ENCODE peak calls at places on chromosomes 12 and 14, in four cellular contexts. C is AG20443; F is CD8-positive, alpha-beta T cell; Y is SJSA1. T is an unnamed sample.

GRCh38 chr14:77498120-77498979 is at the start of gene ISM2:
- DNase-seq in C (peak; percentile 87), F (peak; percentile 43), Y (peak; percentile 42), T (peak; percentile 37)

GRCh38 chr12:53217930-53218307 is 10.9 kb upstream of the ITGB7 start:
- DNase-seq in F (no peak), Y (no peak), C (no peak), T (no peak)

GRCh38 chr14:105015242-105015641 is 5.6 kb downstream of the CDCA4 start:
- DNase-seq in Y (no peak), C (no peak), F (no peak), T (no peak)

GRCh38 chr14:30194769-30195168 is 267.1 kb upstream of the PRKD1 start:
- DNase-seq in F (no peak), Y (peak; percentile 42), C (peak; percentile 73), T (no peak)

GRCh38 chr12:94150483-94151225 is 2.3 kb downstream of the PLXNC1 start:
- DNase-seq in C (peak; percentile 29), Y (no peak), F (peak; percentile 46), T (peak; percentile 49)

GRCh38 chr14:63045612-63046320 is 508 bp upstream of the KCNH5 start:
- DNase-seq in Y (no peak), F (no peak), C (no peak), T (no peak)

GRCh38 chr14:21025374-21026151 is 702 bp upstream of the NDRG2 start:
- DNase-seq in F (peak; percentile 15), Y (no peak), C (no peak), T (no peak)

GRCh38 chr12:108511633-108512540 is 3.2 kb upstream of the FICD start:
- DNase-seq in C (peak; percentile 63), F (peak; percentile 82), Y (peak; percentile 62), T (peak; percentile 56)

GRCh38 chr12:40175045-40175444 is 49.8 kb upstream of the LRRK2 start:
- DNase-seq in C (no peak), Y (no peak), F (no peak), T (no peak)

GRCh38 chr14:55535521-55536207 is 44.3 kb upstream of the KTN1 start:
- DNase-seq in C (no peak), F (no peak), Y (no peak), T (no peak)

GRCh38 chr14:85319998-85320397 is 209.9 kb upstream of the FLRT2 start:
- DNase-seq in Y (peak; percentile 52), F (no peak), C (peak; percentile 32), T (no peak)

GRCh38 chr12:130711751-130712150 is 4.3 kb downstream of the RIMBP2 start:
- DNase-seq in F (no peak), C (no peak), Y (no peak), T (no peak)

GRCh38 chr12:5437657-5438056 is 5.7 kb downstream of the NTF3 start:
- DNase-seq in F (no peak), Y (no peak), C (no peak), T (no peak)

GRCh38 chr12:54405106-54405505 is 14.0 kb downstream of the ITGA5 start:
- DNase-seq in Y (no peak), C (no peak), F (no peak), T (no peak)

GRCh38 chr14:73403181-73403752 is 55.1 kb downstream of the NUMB start:
- DNase-seq in F (no peak), Y (no peak), C (no peak), T (no peak)

GRCh38 chr12:131860472-131861260 is 32.5 kb downstream of the MMP17 start:
- DNase-seq in Y (peak; percentile 91), F (no peak), C (peak; percentile 94), T (no peak)

GRCh38 chr12:60281522-60281921 is 685.7 kb downstream of the SLC16A7 start:
- DNase-seq in C (no peak), F (no peak), Y (no peak), T (no peak)

GRCh38 chr14:72169521-72169920 is 237.3 kb downstream of the RGS6 start:
- DNase-seq in F (no peak), Y (no peak), C (no peak), T (no peak)

GRCh38 chr14:100293497-100294212 is 12.6 kb downstream of the SLC25A29 start:
- DNase-seq in F (no peak), Y (no peak), C (no peak), T (no peak)

GRCh38 chr12:117158911-117159310 is 31.4 kb downstream of the FBXO21 start:
- DNase-seq in Y (no peak), F (no peak), C (no peak), T (no peak)